ENCODE peak calls at places on chromosome 11, in eight cellular contexts. One of them, this sample, is unnamed.

GRCh38 chr11:113446112-113446511 is 29.1 kb downstream of the DRD2 start:
- DNase-seq in fibroblast of mammary gland: peak
- DNase-seq in upper lobe of right lung: no peak
- DNase-seq in HL-60: no peak
- DNase-seq in brain microvascular endothelial cell: peak
- DNase-seq in astrocyte of the cerebellum: no peak
- DNase-seq in cardiac muscle cell: peak
- DNase-seq in tibial nerve: no peak
- DNase-seq in this sample: peak

GRCh38 chr11:109019342-109019936 is 354.6 kb downstream of the DDX10 start:
- DNase-seq in fibroblast of mammary gland: no peak
- DNase-seq in upper lobe of right lung: no peak
- DNase-seq in HL-60: no peak
- DNase-seq in brain microvascular endothelial cell: no peak
- DNase-seq in astrocyte of the cerebellum: no peak
- DNase-seq in cardiac muscle cell: no peak
- DNase-seq in tibial nerve: no peak
- DNase-seq in this sample: no peak

GRCh38 chr11:34027516-34028406 is 23.8 kb upstream of the CAPRIN1 start:
- DNase-seq in fibroblast of mammary gland: no peak
- DNase-seq in upper lobe of right lung: no peak
- DNase-seq in HL-60: no peak
- DNase-seq in brain microvascular endothelial cell: no peak
- DNase-seq in astrocyte of the cerebellum: no peak
- DNase-seq in cardiac muscle cell: no peak
- DNase-seq in tibial nerve: no peak
- DNase-seq in this sample: no peak

GRCh38 chr11:75029836-75030631 is 41.3 kb downstream of the NEU3 start:
- DNase-seq in fibroblast of mammary gland: peak
- DNase-seq in upper lobe of right lung: no peak
- DNase-seq in HL-60: no peak
- DNase-seq in brain microvascular endothelial cell: peak
- DNase-seq in astrocyte of the cerebellum: no peak
- DNase-seq in cardiac muscle cell: no peak
- DNase-seq in tibial nerve: no peak
- DNase-seq in this sample: no peak

GRCh38 chr11:85595285-85595884 is 31.8 kb downstream of the DLG2 start:
- DNase-seq in fibroblast of mammary gland: peak
- DNase-seq in upper lobe of right lung: no peak
- DNase-seq in HL-60: no peak
- DNase-seq in brain microvascular endothelial cell: no peak
- DNase-seq in astrocyte of the cerebellum: peak
- DNase-seq in cardiac muscle cell: peak
- DNase-seq in tibial nerve: no peak
- DNase-seq in this sample: peak

GRCh38 chr11:2582436-2582931 is 117.3 kb downstream of the KCNQ1OT1 start:
- DNase-seq in fibroblast of mammary gland: no peak
- DNase-seq in upper lobe of right lung: peak
- DNase-seq in HL-60: no peak
- DNase-seq in brain microvascular endothelial cell: no peak
- DNase-seq in astrocyte of the cerebellum: no peak
- DNase-seq in cardiac muscle cell: peak
- DNase-seq in tibial nerve: peak
- DNase-seq in this sample: no peak

GRCh38 chr11:13427440-13427839 is 35.6 kb downstream of the BTBD10 start:
- DNase-seq in fibroblast of mammary gland: no peak
- DNase-seq in upper lobe of right lung: no peak
- DNase-seq in HL-60: no peak
- DNase-seq in brain microvascular endothelial cell: no peak
- DNase-seq in astrocyte of the cerebellum: no peak
- DNase-seq in cardiac muscle cell: no peak
- DNase-seq in tibial nerve: no peak
- DNase-seq in this sample: no peak

GRCh38 chr11:118230088-118230487 is 5.3 kb upstream of the JAML start:
- DNase-seq in fibroblast of mammary gland: no peak
- DNase-seq in upper lobe of right lung: no peak
- DNase-seq in HL-60: no peak
- DNase-seq in brain microvascular endothelial cell: no peak
- DNase-seq in astrocyte of the cerebellum: no peak
- DNase-seq in cardiac muscle cell: no peak
- DNase-seq in tibial nerve: no peak
- DNase-seq in this sample: no peak

DNA sequence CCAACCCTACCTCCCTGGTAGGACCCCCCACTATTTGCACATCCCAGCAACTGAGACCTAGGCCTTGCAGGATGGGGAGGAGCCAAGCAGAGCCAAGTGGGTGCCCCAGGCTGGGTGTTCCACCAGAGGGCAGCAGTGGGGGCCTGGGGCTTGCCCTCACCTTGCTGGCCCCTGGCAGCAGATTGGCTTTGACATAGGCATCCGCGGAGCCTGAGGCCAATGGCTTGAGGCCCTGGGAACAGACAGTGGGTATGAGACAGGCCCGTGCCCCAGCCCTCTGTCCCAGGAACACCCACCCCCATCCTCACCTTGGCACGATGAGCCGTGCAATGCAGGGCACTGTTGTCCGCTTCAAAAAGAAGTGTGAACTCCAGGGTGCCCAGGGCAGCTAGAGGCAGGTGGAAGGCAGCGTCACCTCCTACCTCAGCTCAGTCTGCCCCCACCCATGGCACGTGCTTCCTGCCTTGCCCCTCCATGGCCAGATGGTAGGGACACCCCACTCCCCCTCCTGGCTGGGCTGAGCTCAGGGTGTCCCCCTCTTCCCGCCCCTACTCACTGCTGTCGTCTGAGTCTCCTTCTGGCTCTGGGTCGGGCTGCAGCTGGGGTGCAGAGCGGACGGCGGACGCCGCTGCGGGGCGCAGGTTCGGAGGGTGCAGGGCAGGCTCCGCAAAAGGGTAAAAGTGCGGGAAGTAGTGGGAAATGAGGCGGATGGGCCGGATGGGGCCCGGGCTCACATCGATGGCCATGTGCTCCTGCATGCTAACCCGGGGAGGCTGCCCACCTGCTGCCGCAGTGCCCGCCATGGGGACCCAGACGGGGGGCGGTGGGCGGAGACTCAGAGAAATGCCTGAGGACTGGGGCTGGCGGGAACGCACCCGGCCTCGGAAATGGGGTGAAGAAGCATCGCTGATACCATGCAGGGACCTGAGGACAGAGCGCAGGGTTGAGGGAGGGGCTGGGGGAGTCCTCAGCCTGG is 9.0 kb downstream of the NDUFV1 start:
- DNase-seq in fibroblast of mammary gland: peak
- DNase-seq in upper lobe of right lung: peak
- DNase-seq in HL-60: peak
- DNase-seq in brain microvascular endothelial cell: no peak
- DNase-seq in astrocyte of the cerebellum: no peak
- DNase-seq in cardiac muscle cell: peak
- DNase-seq in tibial nerve: no peak
- DNase-seq in this sample: peak
- TF ChIP-seq CTCF in fibroblast of mammary gland: peak
- TF ChIP-seq CTCF in upper lobe of right lung: peak
- TF ChIP-seq CTCF in HL-60: peak
- TF ChIP-seq CTCF in brain microvascular endothelial cell: peak
- TF ChIP-seq CTCF in astrocyte of the cerebellum: peak
- TF ChIP-seq CTCF in cardiac muscle cell: peak
- TF ChIP-seq CTCF in tibial nerve: no peak
- TF ChIP-seq CTCF in this sample: peak

GRCh38 chr11:66975403-66976047 is 421 bp downstream of the C11orf86 start:
- DNase-seq in fibroblast of mammary gland: no peak
- DNase-seq in upper lobe of right lung: no peak
- DNase-seq in HL-60: no peak
- DNase-seq in brain microvascular endothelial cell: no peak
- DNase-seq in astrocyte of the cerebellum: no peak
- DNase-seq in cardiac muscle cell: no peak
- DNase-seq in tibial nerve: no peak
- DNase-seq in this sample: no peak
- H3K4me3 ChIP-seq in fibroblast of mammary gland: no peak
- H3K4me3 ChIP-seq in upper lobe of right lung: no peak
- H3K4me3 ChIP-seq in HL-60: no peak
- H3K4me3 ChIP-seq in brain microvascular endothelial cell: no peak
- H3K4me3 ChIP-seq in astrocyte of the cerebellum: no peak
- H3K4me3 ChIP-seq in cardiac muscle cell: no peak
- H3K4me3 ChIP-seq in tibial nerve: no peak
- H3K4me3 ChIP-seq in this sample: no peak

GRCh38 chr11:79321282-79321681 is 119.5 kb downstream of the TENM4 start:
- DNase-seq in fibroblast of mammary gland: peak
- DNase-seq in upper lobe of right lung: no peak
- DNase-seq in HL-60: no peak
- DNase-seq in brain microvascular endothelial cell: no peak
- DNase-seq in astrocyte of the cerebellum: no peak
- DNase-seq in cardiac muscle cell: no peak
- DNase-seq in tibial nerve: no peak
- DNase-seq in this sample: peak
- TF ChIP-seq CTCF in fibroblast of mammary gland: no peak
- TF ChIP-seq CTCF in upper lobe of right lung: no peak
- TF ChIP-seq CTCF in HL-60: no peak
- TF ChIP-seq CTCF in brain microvascular endothelial cell: no peak
- TF ChIP-seq CTCF in astrocyte of the cerebellum: no peak
- TF ChIP-seq CTCF in cardiac muscle cell: no peak
- TF ChIP-seq CTCF in tibial nerve: no peak
- TF ChIP-seq CTCF in this sample: no peak

GRCh38 chr11:24295360-24295759 is 201.5 kb upstream of the LUZP2 start:
- DNase-seq in fibroblast of mammary gland: no peak
- DNase-seq in upper lobe of right lung: no peak
- DNase-seq in HL-60: no peak
- DNase-seq in brain microvascular endothelial cell: peak
- DNase-seq in astrocyte of the cerebellum: no peak
- DNase-seq in cardiac muscle cell: no peak
- DNase-seq in tibial nerve: no peak
- DNase-seq in this sample: peak
- H3K4me3 ChIP-seq in fibroblast of mammary gland: no peak
- H3K4me3 ChIP-seq in upper lobe of right lung: no peak
- H3K4me3 ChIP-seq in HL-60: no peak
- H3K4me3 ChIP-seq in brain microvascular endothelial cell: no peak
- H3K4me3 ChIP-seq in astrocyte of the cerebellum: no peak
- H3K4me3 ChIP-seq in cardiac muscle cell: no peak
- H3K4me3 ChIP-seq in tibial nerve: no peak
- H3K4me3 ChIP-seq in this sample: no peak

GRCh38 chr11:129747161-129747560 is 68.5 kb upstream of the TMEM45B start:
- DNase-seq in fibroblast of mammary gland: no peak
- DNase-seq in upper lobe of right lung: no peak
- DNase-seq in HL-60: no peak
- DNase-seq in brain microvascular endothelial cell: no peak
- DNase-seq in astrocyte of the cerebellum: no peak
- DNase-seq in cardiac muscle cell: no peak
- DNase-seq in tibial nerve: no peak
- DNase-seq in this sample: no peak
- TF ChIP-seq CTCF in fibroblast of mammary gland: no peak
- TF ChIP-seq CTCF in upper lobe of right lung: no peak
- TF ChIP-seq CTCF in HL-60: no peak
- TF ChIP-seq CTCF in brain microvascular endothelial cell: no peak
- TF ChIP-seq CTCF in astrocyte of the cerebellum: no peak
- TF ChIP-seq CTCF in cardiac muscle cell: no peak
- TF ChIP-seq CTCF in tibial nerve: no peak
- TF ChIP-seq CTCF in this sample: no peak

DNA sequence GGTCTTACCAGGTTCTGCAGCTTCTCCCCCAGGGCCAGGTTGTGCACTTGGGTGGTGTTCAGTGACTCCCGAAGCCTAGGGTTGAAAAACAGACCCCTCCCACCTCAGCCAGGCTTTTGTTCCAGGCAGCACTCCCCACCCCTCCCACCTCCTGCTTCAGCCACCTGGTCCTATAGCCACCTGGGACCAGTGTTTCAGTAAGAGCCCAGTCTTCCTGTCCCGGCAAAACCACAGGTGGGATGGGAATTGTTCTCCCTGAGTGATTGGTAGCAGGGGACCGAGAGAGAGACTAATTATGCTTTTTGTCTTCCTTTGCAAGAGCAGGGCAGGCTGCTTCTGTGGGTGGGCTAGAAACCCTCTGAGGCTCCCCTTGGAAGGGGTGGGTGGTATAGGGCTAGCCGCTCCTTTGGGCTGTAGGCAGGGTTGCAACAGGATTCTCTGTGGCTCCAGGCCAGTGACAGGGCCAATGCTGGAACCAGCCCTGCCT is 8.5 kb upstream of the NAALADL1 start:
- DNase-seq in fibroblast of mammary gland: no peak
- DNase-seq in upper lobe of right lung: no peak
- DNase-seq in HL-60: no peak
- DNase-seq in brain microvascular endothelial cell: no peak
- DNase-seq in astrocyte of the cerebellum: no peak
- DNase-seq in cardiac muscle cell: no peak
- DNase-seq in tibial nerve: no peak
- DNase-seq in this sample: no peak
- H3K4me3 ChIP-seq in fibroblast of mammary gland: no peak
- H3K4me3 ChIP-seq in upper lobe of right lung: no peak
- H3K4me3 ChIP-seq in HL-60: no peak
- H3K4me3 ChIP-seq in brain microvascular endothelial cell: no peak
- H3K4me3 ChIP-seq in astrocyte of the cerebellum: no peak
- H3K4me3 ChIP-seq in cardiac muscle cell: no peak
- H3K4me3 ChIP-seq in tibial nerve: no peak
- H3K4me3 ChIP-seq in this sample: no peak

GRCh38 chr11:127133061-127133460 is 132.5 kb upstream of the KIRREL3 start:
- DNase-seq in fibroblast of mammary gland: no peak
- DNase-seq in upper lobe of right lung: no peak
- DNase-seq in HL-60: no peak
- DNase-seq in brain microvascular endothelial cell: no peak
- DNase-seq in astrocyte of the cerebellum: no peak
- DNase-seq in cardiac muscle cell: no peak
- DNase-seq in tibial nerve: no peak
- DNase-seq in this sample: no peak

GRCh38 chr11:127136438-127136837 is 135.9 kb upstream of the KIRREL3 start:
- DNase-seq in fibroblast of mammary gland: no peak
- DNase-seq in upper lobe of right lung: no peak
- DNase-seq in HL-60: no peak
- DNase-seq in brain microvascular endothelial cell: no peak
- DNase-seq in astrocyte of the cerebellum: no peak
- DNase-seq in cardiac muscle cell: no peak
- DNase-seq in tibial nerve: no peak
- DNase-seq in this sample: no peak
- TF ChIP-seq CTCF in fibroblast of mammary gland: no peak
- TF ChIP-seq CTCF in upper lobe of right lung: no peak
- TF ChIP-seq CTCF in HL-60: no peak
- TF ChIP-seq CTCF in brain microvascular endothelial cell: peak
- TF ChIP-seq CTCF in astrocyte of the cerebellum: no peak
- TF ChIP-seq CTCF in cardiac muscle cell: no peak
- TF ChIP-seq CTCF in tibial nerve: no peak
- TF ChIP-seq CTCF in this sample: no peak

GRCh38 chr11:123742778-123743177 is 1.3 kb upstream of the ZNF202 start:
- DNase-seq in fibroblast of mammary gland: no peak
- DNase-seq in upper lobe of right lung: no peak
- DNase-seq in HL-60: no peak
- DNase-seq in brain microvascular endothelial cell: no peak
- DNase-seq in astrocyte of the cerebellum: no peak
- DNase-seq in cardiac muscle cell: no peak
- DNase-seq in tibial nerve: no peak
- DNase-seq in this sample: no peak
- H3K4me3 ChIP-seq in fibroblast of mammary gland: no peak
- H3K4me3 ChIP-seq in upper lobe of right lung: no peak
- H3K4me3 ChIP-seq in HL-60: no peak
- H3K4me3 ChIP-seq in brain microvascular endothelial cell: no peak
- H3K4me3 ChIP-seq in astrocyte of the cerebellum: no peak
- H3K4me3 ChIP-seq in cardiac muscle cell: peak
- H3K4me3 ChIP-seq in tibial nerve: no peak
- H3K4me3 ChIP-seq in this sample: no peak

This sample was measured in fibroblast of pulmonary artery.